ENCODE peak calls at places on chromosome 15, in nine cellular contexts. J, Y, S, M, Q, N, U, H and Z are unnamed samples.

GRCh38 chr15:58593870-58594269 is 155.6 kb downstream of the ADAM10 start:
- ATAC-seq in J (no peak), Y (no peak), S (no peak), M (no peak), Q (no peak), N (no peak), U (peak), H (no peak), Z (no peak)

GRCh38 chr15:78880242-78880533 is 7.5 kb downstream of the MORF4L1 start:
- ATAC-seq in J (no peak), Y (peak), S (no peak), M (no peak), Q (no peak), N (no peak), U (peak), H (no peak), Z (no peak)

GRCh38 chr15:68495221-68495950 is 63.4 kb upstream of the ITGA11 start:
- ATAC-seq in J (no peak), Y (no peak), S (no peak), M (no peak), Q (no peak), N (no peak), U (no peak), H (no peak), Z (no peak)

GRCh38 chr15:43270676-43271306 is 4.1 kb upstream of the TGM5 start:
- ATAC-seq in J (peak), Y (peak), S (peak), M (no peak), Q (peak), N (peak), U (no peak), H (no peak), Z (peak)

GRCh38 chr15:81379269-81379668 is 5.3 kb upstream of the TMC3 start:
- ATAC-seq in J (no peak), Y (no peak), S (no peak), M (no peak), Q (no peak), N (no peak), U (no peak), H (no peak), Z (no peak)

GRCh38 chr15:88915354-88915753 is 2.2 kb upstream of the MFGE8 start:
- ATAC-seq in J (no peak), Y (no peak), S (no peak), M (no peak), Q (no peak), N (no peak), U (no peak), H (no peak), Z (no peak)

GRCh38 chr15:58002338-58003126 is 63.0 kb downstream of the ALDH1A2 start:
- ATAC-seq in J (no peak), Y (no peak), S (no peak), M (no peak), Q (no peak), N (no peak), U (no peak), H (no peak), Z (no peak)

GRCh38 chr15:54273928-54274327 is 295.7 kb downstream of the UNC13C start:
- ATAC-seq in J (no peak), Y (no peak), S (no peak), M (no peak), Q (no peak), N (no peak), U (no peak), H (no peak), Z (no peak)

GRCh38 chr15:98395974-98396627 is 252.2 kb upstream of the IGF1R start:
- ATAC-seq in J (no peak), Y (no peak), S (no peak), M (no peak), Q (no peak), N (no peak), U (no peak), H (no peak), Z (no peak)